ENCODE peak calls at places on chromosomes 7 and 10, in eight cellular contexts. N is A549, S is colonic mucosa, Z is lung, B is pancreas, O is fibroblast of lung, F is heart right ventricle, U is fibroblast of mammary gland. H is an unnamed sample.

GRCh38 chr10:70599319-70599718 is 3.2 kb downstream of the PRF1 start:
- DNase-seq in N (no peak), S (no peak), Z (no peak), B (no peak), O (no peak), F (no peak), U (no peak), H (no peak)

GRCh38 chr10:102514487-102515311 is 10.9 kb downstream of the SUFU start:
- DNase-seq in N (no peak), S (no peak), Z (no peak), B (peak; percentile 20), O (no peak), F (no peak), U (no peak), H (peak; percentile 89)

GRCh38 chr10:23965123-23965522 is 243.8 kb upstream of the KIAA1217 start:
- DNase-seq in N (no peak), S (no peak), Z (no peak), B (no peak), O (no peak), F (no peak), U (no peak), H (no peak)

GRCh38 chr10:79149662-79150443 is 81.1 kb downstream of the ZMIZ1 start:
- DNase-seq in N (peak; percentile 97), S (peak; percentile 83), Z (peak; percentile 86), B (peak; percentile 54), O (peak; percentile 80), F (peak; percentile 86), U (peak; percentile 81), H (peak; percentile 96)

GRCh38 chr10:60769406-60769805 is 8.9 kb upstream of the CDK1 start:
- DNase-seq in N (peak; percentile 2), S (no peak), Z (no peak), B (no peak), O (no peak), F (no peak), U (no peak), H (no peak)

GRCh38 chr7:42925630-42926029 is 6.3 kb downstream of the PSMA2 start:
- DNase-seq in N (no peak), S (no peak), Z (no peak), B (no peak), O (no peak), F (no peak), U (no peak), H (no peak)

GRCh38 chr10:955127-955819 is 23.8 kb upstream of the LARP4B start:
- DNase-seq in N (no peak), S (no peak), Z (no peak), B (no peak), O (no peak), F (no peak), U (no peak), H (peak; percentile 29)

GRCh38 chr7:139981533-139981932 is 81.2 kb downstream of the PARP12 start:
- DNase-seq in N (no peak), S (no peak), Z (no peak), B (no peak), O (no peak), F (no peak), U (no peak), H (no peak)

GRCh38 chr7:40221836-40222235 is 87.0 kb downstream of the SUGCT start:
- DNase-seq in N (no peak), S (no peak), Z (no peak), B (no peak), O (peak; percentile 89), F (no peak), U (peak; percentile 99), H (no peak)

GRCh38 chr7:29327455-29327854 is 132.9 kb downstream of the CHN2 start:
- DNase-seq in N (no peak), S (no peak), Z (no peak), B (no peak), O (no peak), F (no peak), U (no peak), H (no peak)

GRCh38 chr10:104371753-104372152 is 18.1 kb downstream of the CFAP58 start:
- DNase-seq in N (no peak), S (no peak), Z (no peak), B (no peak), O (no peak), F (no peak), U (no peak), H (no peak)

GRCh38 chr7:111796671-111797070 is 234.4 kb upstream of the IMMP2L start:
- DNase-seq in N (peak; percentile 25), S (no peak), Z (no peak), B (no peak), O (peak; percentile 34), F (no peak), U (peak; percentile 21), H (no peak)

GRCh38 chr7:5689118-5689517 is 92.3 kb downstream of the RNF216 start:
- DNase-seq in N (no peak), S (no peak), Z (no peak), B (no peak), O (peak; percentile 82), F (no peak), U (peak; percentile 79), H (no peak)

GRCh38 chr7:142808461-142808801 is 37.7 kb downstream of the PRSS2 start:
- DNase-seq in N (no peak), S (no peak), Z (no peak), B (no peak), O (no peak), F (no peak), U (no peak), H (no peak)

GRCh38 chr10:61464461-61465215 is 11.5 kb upstream of the TMEM26 start:
- DNase-seq in N (no peak), S (no peak), Z (no peak), B (no peak), O (peak; percentile 81), F (no peak), U (peak; percentile 93), H (no peak)

GRCh38 chr7:118059209-118059608 is 124.8 kb upstream of the LSM8 start:
- DNase-seq in N (no peak), S (no peak), Z (no peak), B (no peak), O (peak; percentile 20), F (no peak), U (peak; percentile 36), H (no peak)

GRCh38 chr10:80204801-80205477 is 398 bp downstream of the ANXA11 start:
- DNase-seq in N (no peak), S (peak; percentile 44), Z (no peak), B (no peak), O (no peak), F (no peak), U (no peak), H (peak; percentile 83)

GRCh38 chr10:80204193-80204714 is 1.1 kb downstream of the ANXA11 start:
- DNase-seq in N (peak; percentile 28), S (peak; percentile 77), Z (peak; percentile 66), B (peak; percentile 45), O (no peak), F (no peak), U (no peak), H (no peak)

GRCh38 chr10:80203835-80204148 is 1.5 kb downstream of the ANXA11 start:
- DNase-seq in N (no peak), S (no peak), Z (no peak), B (no peak), O (no peak), F (no peak), U (no peak), H (no peak)

GRCh38 chr10:80201592-80202256 is 3.6 kb downstream of the ANXA11 start:
- DNase-seq in N (no peak), S (no peak), Z (no peak), B (no peak), O (no peak), F (no peak), U (no peak), H (no peak)

GRCh38 chr10:80202934-80203834 is 2.2 kb downstream of the ANXA11 start:
- DNase-seq in N (peak; percentile 75), S (peak; percentile 75), Z (peak; percentile 67), B (peak; percentile 71), O (peak; percentile 82), F (peak; percentile 86), U (peak; percentile 89), H (peak; percentile 88)
- H3K4me3 ChIP-seq in N (peak overlapping the region; percentile 95), S (peak overlapping the region; percentile 88), Z (peak overlapping the region; percentile 90), B (peak overlapping the region; percentile 80), O (peak overlapping the region; percentile 73), F (peak overlapping the region; percentile 68), U (peak overlapping the region; percentile 88), H (peak overlapping the region; percentile 92)

GRCh38 chr7:150666412-150666811 is 19.1 kb upstream of the GIMAP2 start:
- DNase-seq in N (no peak), S (no peak), Z (no peak), B (no peak), O (no peak), F (no peak), U (no peak), H (no peak)

GRCh38 chr7:150668977-150669376 is 16.5 kb upstream of the GIMAP2 start:
- DNase-seq in N (no peak), S (no peak), Z (no peak), B (no peak), O (no peak), F (no peak), U (no peak), H (no peak)

GRCh38 chr7:150665075-150665794 is 20.3 kb upstream of the GIMAP2 start:
- DNase-seq in N (no peak), S (no peak), Z (no peak), B (no peak), O (no peak), F (no peak), U (no peak), H (no peak)

GRCh38 chr7:150665882-150666281 is 19.6 kb upstream of the GIMAP2 start:
- DNase-seq in N (no peak), S (no peak), Z (no peak), B (no peak), O (no peak), F (no peak), U (no peak), H (no peak)

GRCh38 chr7:150668472-150668911 is 17.0 kb upstream of the GIMAP2 start:
- DNase-seq in N (no peak), S (no peak), Z (no peak), B (no peak), O (no peak), F (no peak), U (no peak), H (no peak)
- H3K4me3 ChIP-seq in N (no peak overlapping the region), S (no peak overlapping the region), Z (no peak overlapping the region), B (no peak overlapping the region), O (no peak overlapping the region), F (no peak overlapping the region), U (no peak overlapping the region), H (no peak overlapping the region)

DNA sequence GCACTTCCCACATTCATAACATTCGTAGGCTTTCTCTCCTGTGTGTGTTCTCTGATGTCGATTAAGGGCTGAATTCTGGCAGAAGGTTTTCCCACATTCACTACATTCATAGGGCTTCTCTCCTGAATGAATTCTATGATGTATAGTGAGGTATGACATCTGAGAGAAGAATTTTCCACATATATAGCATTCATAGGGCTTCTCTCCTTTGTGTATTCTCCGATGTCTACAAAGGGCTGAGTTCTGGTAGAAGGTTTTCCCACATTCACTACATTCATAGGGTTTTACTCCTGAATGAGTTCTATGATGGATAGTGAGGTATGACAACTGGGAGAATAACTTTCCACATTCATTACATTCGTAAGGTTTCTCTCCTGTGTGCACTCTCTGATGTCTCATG is 15.6 kb downstream of the ZNF12 start:
- DNase-seq in N (no peak), S (no peak), Z (no peak), B (no peak), O (no peak), F (no peak), U (no peak), H (no peak)
- H3K4me3 ChIP-seq in N (no peak overlapping the region), S (no peak overlapping the region), Z (no peak overlapping the region), B (no peak overlapping the region), O (no peak overlapping the region), F (no peak overlapping the region), U (no peak overlapping the region), H (peak overlapping the region; percentile 26)

GRCh38 chr7:314853-315252 is 24.9 kb downstream of the FOXL3 start:
- DNase-seq in N (no peak), S (no peak), Z (no peak), B (no peak), O (no peak), F (no peak), U (no peak), H (peak; percentile 8)
- H3K4me3 ChIP-seq in N (no peak overlapping the region), S (no peak overlapping the region), Z (no peak overlapping the region), B (no peak overlapping the region), O (no peak overlapping the region), F (no peak overlapping the region), U (no peak overlapping the region), H (no peak overlapping the region)

H was measured in kidney.